ENCODE peak calls at places on chromosomes 2 and 18, in five cellular contexts. E is A549, V is transverse colon, F is IMR-90, K is body of pancreas. J is an unnamed sample.

GRCh38 chr2:226759768-226760167 is 39.9 kb downstream of the IRS1 start:
- DNase-seq in E (no peak), V (no peak), F (no peak), K (no peak), J (no peak)

GRCh38 chr18:75261430-75262223 is 51.0 kb downstream of the TSHZ1 start:
- DNase-seq in E (no peak), V (no peak), F (no peak), K (no peak), J (no peak)

GRCh38 chr18:49613141-49613641 is 51.3 kb downstream of the LIPG start:
- DNase-seq in E (no peak), V (no peak), F (no peak), K (peak; percentile 48), J (peak; percentile 47)

GRCh38 chr2:124250433-124250832 is 225.3 kb downstream of the CNTNAP5 start:
- DNase-seq in E (no peak), V (no peak), F (no peak), K (no peak), J (peak; percentile 13)

GRCh38 chr2:8442833-8443486 is 238.9 kb upstream of the ID2 start:
- DNase-seq in E (no peak), V (no peak), F (no peak), K (no peak), J (no peak)

GRCh38 chr18:963276-963675 is 58.6 kb downstream of the ADCYAP1 start:
- DNase-seq in E (no peak), V (no peak), F (no peak), K (no peak), J (no peak)

GRCh38 chr2:224085246-224085645 is 46.2 kb upstream of the SERPINE2 start:
- DNase-seq in E (peak; percentile 51), V (no peak), F (peak; percentile 75), K (no peak), J (no peak)

GRCh38 chr18:812123-812672 is at the start of gene YES1:
- DNase-seq in E (peak; percentile 59), V (peak; percentile 84), F (peak; percentile 61), K (peak; percentile 82), J (peak; percentile 85)

GRCh38 chr18:55477537-55478300 is 110.3 kb downstream of the TCF4 start:
- DNase-seq in E (no peak), V (no peak), F (peak; percentile 52), K (peak; percentile 25), J (peak; percentile 38)

GRCh38 chr2:217794133-217794986 is 208.4 kb downstream of the TNS1 start:
- DNase-seq in E (no peak), V (no peak), F (no peak), K (no peak), J (no peak)

GRCh38 chr18:49880656-49881055 is 67.3 kb upstream of the ACAA2 start:
- DNase-seq in E (no peak), V (no peak), F (no peak), K (no peak), J (peak; percentile 18)

GRCh38 chr2:215680605-215681598 is 245.0 kb upstream of the FN1 start:
- DNase-seq in E (no peak), V (no peak), F (peak; percentile 87), K (no peak), J (peak; percentile 21)

GRCh38 chr2:27118525-27119329 is at the start of gene CGREF1:
- DNase-seq in E (peak; percentile 36), V (peak; percentile 32), F (no peak), K (no peak), J (no peak)

GRCh38 chr2:16525265-16525887 is 140.3 kb downstream of the CYRIA start:
- DNase-seq in E (peak; percentile 31), V (peak; percentile 26), F (no peak), K (no peak), J (no peak)

GRCh38 chr2:23425886-23426283 is 40.9 kb downstream of the KLHL29 start:
- DNase-seq in E (no peak), V (no peak), F (peak; percentile 75), K (no peak), J (no peak)

GRCh38 chr2:44663471-44664073 is 277.9 kb upstream of the SIX3 start:
- DNase-seq in E (no peak), V (no peak), F (no peak), K (no peak), J (no peak)

GRCh38 chr18:57683470-57683869 is 61.8 kb upstream of the NARS1 start:
- DNase-seq in E (no peak), V (no peak), F (no peak), K (no peak), J (no peak)

GRCh38 chr18:79611040-79611681 is 68.4 kb upstream of the CTDP1 start:
- DNase-seq in E (no peak), V (no peak), F (peak; percentile 92), K (peak; percentile 29), J (no peak)

GRCh38 chr2:216872040-216872439 is 12.2 kb upstream of the TNP1 start:
- DNase-seq in E (no peak), V (no peak), F (no peak), K (no peak), J (no peak)

GRCh38 chr2:109402980-109403840 is 210.6 kb downstream of the SEPTIN10 start:
- DNase-seq in E (no peak), V (no peak), F (no peak), K (no peak), J (no peak)

GRCh38 chr2:28232267-28232666 is 160.4 kb upstream of the FOSL2 start:
- DNase-seq in E (no peak), V (no peak), F (no peak), K (no peak), J (no peak)
- H3K4me1 ChIP-seq in E (peaks cover 48% of the 10 kb centered on the region), V (peaks cover 29% of the 10 kb centered on the region), F (peaks cover 14% of the 10 kb centered on the region), K (peaks cover 21% of the 10 kb centered on the region), J (no peaks in the 10 kb centered on the region)

GRCh38 chr2:206084468-206084869 is 1.5 kb downstream of the INO80D start:
- DNase-seq in E (peak; percentile 61), V (peak; percentile 67), F (peak; percentile 82), K (peak; percentile 55), J (peak; percentile 82)
- TF ChIP-seq POLR2A in E (peak; percentile 42), V (peak; percentile 59), F (peak; percentile 68), K (peak; percentile 53), J (peak; percentile 36)

DNA sequence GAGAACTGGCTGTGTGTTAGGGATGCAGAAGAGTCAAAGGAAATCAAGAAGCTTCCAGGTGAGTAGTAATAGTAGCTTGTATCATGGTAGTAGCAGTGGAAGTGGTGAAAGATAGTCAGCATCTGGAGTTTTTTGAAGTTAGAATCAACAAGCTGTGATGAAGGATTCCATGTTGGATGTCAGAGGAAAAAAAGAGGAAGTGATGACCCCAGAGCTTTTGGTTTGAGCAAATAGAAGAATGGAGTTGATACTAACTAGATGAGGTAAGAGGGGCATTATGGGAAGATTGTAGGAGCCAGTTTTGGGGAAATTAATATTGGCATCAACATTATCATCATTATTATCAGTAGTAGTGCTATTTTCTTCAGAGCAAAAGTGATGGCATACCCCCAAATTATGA is 542.2 kb downstream of the XIRP2 start:
- DNase-seq in E (no peak), V (no peak), F (no peak), K (no peak), J (no peak)
- H3K4me3 ChIP-seq in E (no peak overlapping the region), V (no peak overlapping the region), F (no peak overlapping the region), K (no peak overlapping the region), J (no peak overlapping the region)

DNA sequence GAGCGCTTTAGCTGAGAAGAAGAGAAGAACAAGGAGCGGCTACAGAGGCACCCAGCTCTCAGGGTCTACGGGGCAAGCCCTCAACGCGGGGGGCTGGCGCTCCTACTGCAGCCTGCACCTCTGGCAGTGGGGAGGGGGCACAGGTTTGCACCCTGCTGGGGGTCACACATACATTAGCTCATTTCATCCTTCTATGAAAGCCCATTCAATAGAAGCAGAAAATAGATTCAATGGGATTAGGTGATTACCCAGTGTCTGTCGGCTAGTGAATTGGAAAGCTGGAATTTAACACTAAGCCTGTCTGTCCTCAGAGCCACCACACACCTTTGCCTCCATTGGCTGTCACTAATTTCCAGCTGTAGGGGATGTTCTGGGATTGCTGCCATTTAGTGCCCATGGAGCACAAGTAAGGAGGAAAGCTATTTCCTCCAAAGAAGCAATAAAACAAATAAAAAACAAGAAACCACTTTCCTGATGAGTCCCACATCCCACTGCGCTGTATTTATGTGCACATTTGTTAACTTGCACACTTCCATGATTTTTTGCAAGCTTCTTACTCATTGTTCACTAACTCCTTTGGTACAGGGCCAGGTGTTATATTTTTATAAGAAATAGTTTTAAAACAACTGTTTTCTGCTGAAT is 319.6 kb upstream of the REV1 start:
- DNase-seq in E (no peak), V (no peak), F (peak; percentile 40), K (no peak), J (no peak)
- H3K4me1 ChIP-seq in E (no peaks in the 10 kb centered on the region), V (no peaks in the 10 kb centered on the region), F (peaks cover 15% of the 10 kb centered on the region), K (no peaks in the 10 kb centered on the region), J (no peaks in the 10 kb centered on the region)

GRCh38 chr2:39874236-39874635 is 95.2 kb upstream of the THUMPD2 start:
- DNase-seq in E (no peak), V (no peak), F (no peak), K (no peak), J (no peak)

GRCh38 chr2:39872748-39873147 is 93.7 kb upstream of the THUMPD2 start:
- DNase-seq in E (no peak), V (no peak), F (no peak), K (no peak), J (no peak)

GRCh38 chr2:39873586-39873985 is 94.5 kb upstream of the THUMPD2 start:
- DNase-seq in E (no peak), V (no peak), F (no peak), K (no peak), J (no peak)

GRCh38 chr2:39870871-39871270 is 91.8 kb upstream of the THUMPD2 start:
- DNase-seq in E (no peak), V (no peak), F (no peak), K (no peak), J (no peak)

DNA sequence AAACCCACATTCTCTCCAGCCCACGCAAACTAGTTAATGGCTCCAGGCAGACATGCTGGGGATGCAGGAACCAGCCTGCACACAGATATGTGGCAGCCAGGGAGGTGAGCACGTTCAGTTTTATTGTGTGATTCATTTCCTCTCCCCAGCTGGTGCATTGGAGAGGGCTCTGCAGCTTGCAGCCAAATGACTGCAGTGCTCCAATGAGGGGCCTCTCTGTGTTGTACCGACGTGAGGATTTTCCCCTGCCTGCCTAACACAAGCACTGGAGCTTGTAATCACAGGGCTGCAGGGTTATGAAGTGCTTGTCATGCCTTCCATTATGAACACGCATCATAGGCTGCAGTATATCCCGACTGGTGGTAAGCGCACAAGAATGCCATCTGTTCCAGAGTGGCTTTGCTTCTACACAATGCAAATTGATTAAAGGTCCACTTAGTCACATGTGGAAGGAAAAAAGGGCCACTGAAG is 92.3 kb upstream of the THUMPD2 start:
- DNase-seq in E (no peak), V (no peak), F (peak; percentile 90), K (no peak), J (no peak)
- TF ChIP-seq POLR2A in E (no peak), V (no peak), F (no peak), K (no peak), J (no peak)

GRCh38 chr2:162838141-162838500 is 446 bp downstream of the KCNH7 start:
- DNase-seq in E (no peak), V (no peak), F (no peak), K (no peak), J (peak; percentile 2)
- H3K4me3 ChIP-seq in E (peak overlapping the region; percentile 26), V (no peak overlapping the region), F (no peak overlapping the region), K (no peak overlapping the region), J (no peak overlapping the region)